ENCODE peak calls at places on chromosomes 12 and 14, in seven cellular contexts. N is foreskin fibroblast, M is HFF-Myc, D is heart left ventricle, W is cardiac fibroblast, U is lower leg skin, L is PC-9. R is an unnamed sample.

GRCh38 chr12:31369712-31370521 is 44.0 kb upstream of the SINHCAF start:
- DNase-seq in N (peak; percentile 77), M (peak; percentile 58), D (peak; percentile 33), W (peak; percentile 63), U (no peak), L (peak; percentile 84), R (no peak)

GRCh38 chr14:62819931-62820330 is 225.3 kb downstream of the KCNH5 start:
- DNase-seq in N (no peak), M (no peak), D (no peak), W (no peak), U (no peak), L (no peak), R (no peak)

GRCh38 chr12:64544371-64544770 is 65.9 kb upstream of the RASSF3 start:
- DNase-seq in N (no peak), M (no peak), D (no peak), W (no peak), U (no peak), L (no peak), R (no peak)

GRCh38 chr14:89549381-89550102 is 132.5 kb upstream of the FOXN3 start:
- DNase-seq in N (peak; percentile 57), M (no peak), D (no peak), W (no peak), U (no peak), L (no peak), R (no peak)

GRCh38 chr12:69042970-69043369 is 110.0 kb upstream of the CPM start:
- DNase-seq in N (no peak), M (no peak), D (no peak), W (no peak), U (no peak), L (no peak), R (no peak)

GRCh38 chr14:68961781-68962584 is 17.1 kb downstream of the ACTN1 start:
- DNase-seq in N (peak; percentile 36), M (no peak), D (peak; percentile 30), W (peak; percentile 64), U (no peak), L (no peak), R (no peak)

GRCh38 chr12:52788876-52789636 is 6.9 kb downstream of the KRT3 start:
- DNase-seq in N (no peak), M (no peak), D (no peak), W (no peak), U (no peak), L (no peak), R (no peak)

GRCh38 chr12:117468016-117468415 is 106.6 kb upstream of the NOS1 start:
- DNase-seq in N (no peak), M (no peak), D (no peak), W (no peak), U (no peak), L (no peak), R (no peak)

GRCh38 chr12:70652451-70652850 is 15.2 kb upstream of the PTPRB start:
- DNase-seq in N (peak; percentile 31), M (no peak), D (no peak), W (no peak), U (no peak), L (no peak), R (no peak)

GRCh38 chr12:9327307-9327706 is 119.1 kb upstream of the PZP start:
- DNase-seq in N (no peak), M (no peak), D (no peak), W (no peak), U (no peak), L (no peak), R (no peak)

GRCh38 chr14:105086833-105087307 is 21.6 kb upstream of the GPR132 start:
- DNase-seq in N (peak; percentile 91), M (no peak), D (peak; percentile 81), W (peak; percentile 75), U (peak; percentile 93), L (peak; percentile 73), R (no peak)

GRCh38 chr12:3336606-3337311 is 154.2 kb upstream of the PRMT8 start:
- DNase-seq in N (no peak), M (no peak), D (peak; percentile 78), W (no peak), U (no peak), L (no peak), R (no peak)

GRCh38 chr14:56709201-56709600 is 101.1 kb downstream of the OTX2 start:
- DNase-seq in N (no peak), M (no peak), D (no peak), W (no peak), U (no peak), L (no peak), R (no peak)

GRCh38 chr14:61940669-61941420 is 178.6 kb downstream of the SNAPC1 start:
- DNase-seq in N (no peak), M (no peak), D (no peak), W (no peak), U (no peak), L (no peak), R (no peak)

GRCh38 chr12:95739561-95740313 is 50.8 kb downstream of the NTN4 start:
- DNase-seq in N (no peak), M (no peak), D (peak; percentile 87), W (no peak), U (no peak), L (no peak), R (no peak)

GRCh38 chr14:104442107-104442551 is 137.4 kb upstream of the C14orf180 start:
- DNase-seq in N (no peak), M (no peak), D (no peak), W (no peak), U (no peak), L (no peak), R (no peak)

GRCh38 chr12:119659289-119659897 is 8.5 kb upstream of the PRKAB1 start:
- DNase-seq in N (peak; percentile 57), M (no peak), D (no peak), W (peak; percentile 38), U (peak; percentile 14), L (no peak), R (no peak)

GRCh38 chr12:63802012-63802608 is 22.4 kb downstream of the RXYLT1 start:
- DNase-seq in N (peak; percentile 46), M (no peak), D (no peak), W (peak; percentile 55), U (no peak), L (no peak), R (no peak)

GRCh38 chr12:52248541-52249035 is 15.5 kb downstream of the KRT7 start:
- DNase-seq in N (no peak), M (no peak), D (no peak), W (no peak), U (peak; percentile 74), L (no peak), R (no peak)

DNA sequence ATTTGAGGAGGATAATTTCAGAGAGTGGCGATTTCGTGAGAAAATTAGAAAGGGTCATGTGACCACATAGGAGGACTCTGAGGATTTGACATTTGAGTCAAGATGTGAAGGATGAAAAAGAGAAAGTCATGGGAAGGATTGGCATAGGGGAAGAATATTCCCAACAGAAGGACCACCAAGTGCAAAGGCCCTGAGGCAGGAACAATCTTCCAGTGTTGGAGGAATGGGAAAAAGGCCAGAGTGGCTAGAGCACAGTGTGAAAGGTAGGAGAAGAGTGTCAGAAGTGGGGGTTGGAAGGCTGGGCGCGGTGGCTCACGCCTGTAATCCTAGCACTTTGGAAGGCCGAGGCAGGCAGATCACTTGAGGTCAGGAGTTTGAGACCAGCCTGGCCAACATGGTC is 3.9 kb upstream of the PPP1CC start:
- DNase-seq in N (no peak), M (no peak), D (no peak), W (no peak), U (no peak), L (no peak), R (no peak)
- TF ChIP-seq CTCF in N (no peak), M (no peak), D (no peak), W (no peak), U (no peak), L (no peak), R (no peak)

GRCh38 chr12:66859751-66860440 is 181.0 kb upstream of the GRIP1 start:
- DNase-seq in N (no peak), M (no peak), D (no peak), W (no peak), U (no peak), L (no peak), R (no peak)

GRCh38 chr12:66862586-66862985 is 183.7 kb upstream of the GRIP1 start:
- DNase-seq in N (no peak), M (no peak), D (no peak), W (no peak), U (no peak), L (no peak), R (no peak)

GRCh38 chr12:66863276-66863675 is 184.4 kb upstream of the GRIP1 start:
- DNase-seq in N (no peak), M (no peak), D (no peak), W (no peak), U (no peak), L (peak; percentile 66), R (no peak)

GRCh38 chr12:66861157-66861750 is 182.4 kb upstream of the GRIP1 start:
- DNase-seq in N (peak; percentile 74), M (peak; percentile 16), D (peak; percentile 55), W (peak; percentile 69), U (peak; percentile 87), L (peak; percentile 44), R (peak; percentile 18)
- TF ChIP-seq CTCF in N (peak; percentile 98), M (peak; percentile 92), D (peak; percentile 86), W (peak; percentile 87), U (no peak), L (peak; percentile 94), R (peak; percentile 94)

GRCh38 chr14:81161749-81162148 is 59.0 kb downstream of the GTF2A1 start:
- DNase-seq in N (no peak), M (no peak), D (no peak), W (no peak), U (no peak), L (no peak), R (no peak)

GRCh38 chr14:81162941-81163340 is 57.8 kb downstream of the GTF2A1 start:
- DNase-seq in N (peak; percentile 65), M (no peak), D (no peak), W (peak; percentile 42), U (no peak), L (no peak), R (no peak)

GRCh38 chr14:81165188-81165587 is 55.6 kb downstream of the GTF2A1 start:
- DNase-seq in N (peak; percentile 13), M (no peak), D (no peak), W (no peak), U (no peak), L (no peak), R (no peak)

GRCh38 chr14:81166126-81166525 is 54.6 kb downstream of the GTF2A1 start:
- DNase-seq in N (no peak), M (no peak), D (no peak), W (no peak), U (no peak), L (no peak), R (no peak)

DNA sequence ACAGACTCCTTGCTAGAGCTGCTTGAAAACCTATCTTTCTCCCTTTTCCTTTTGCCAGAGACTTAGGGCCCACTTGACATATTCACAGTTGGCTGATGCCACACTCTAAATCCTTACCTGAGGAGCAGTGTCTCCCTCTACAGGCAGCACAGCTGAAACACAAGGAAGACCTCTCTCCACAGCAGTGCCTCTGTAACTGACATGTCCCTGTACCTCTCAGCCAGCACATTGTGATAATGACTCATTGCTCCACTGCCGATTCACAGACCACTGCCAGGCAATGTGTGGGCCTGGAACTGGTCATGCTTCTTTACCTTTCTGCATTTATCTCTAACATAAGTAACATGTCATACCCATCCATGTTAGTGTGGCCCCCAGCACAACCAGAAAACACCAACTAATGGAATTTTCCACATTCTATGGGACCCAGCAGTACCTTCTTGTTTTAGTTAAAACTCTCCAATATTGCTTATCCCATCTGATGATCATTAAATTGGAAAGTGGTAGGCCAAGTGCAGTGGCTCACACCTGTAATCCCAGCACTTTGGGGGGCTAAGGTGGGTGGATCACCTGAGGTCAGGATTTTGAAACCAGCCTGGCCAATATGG is 56.5 kb downstream of the GTF2A1 start:
- DNase-seq in N (peak; percentile 81), M (peak; percentile 32), D (peak; percentile 54), W (peak; percentile 82), U (no peak), L (peak; percentile 58), R (peak; percentile 60)
- TF ChIP-seq CTCF in N (peak; percentile 75), M (peak; percentile 70), D (peak; percentile 41), W (peak; percentile 74), U (no peak), L (peak; percentile 50), R (peak; percentile 85)

GRCh38 chr12:132478845-132479244 is 11.1 kb upstream of the FBRSL1 start:
- DNase-seq in N (no peak), M (no peak), D (no peak), W (no peak), U (no peak), L (no peak), R (no peak)
- TF ChIP-seq CTCF in N (no peak), M (peak; percentile 19), D (no peak), W (peak; percentile 28), U (no peak), L (peak; percentile 54), R (no peak)